ENCODE peak calls at places on chromosomes 11 and 22, in six cellular contexts. S is neural progenitor cell, I is GM23248, H is SK-N-SH, K is HCT116, O is PC-3. P is an unnamed sample.

GRCh38 chr11:1039481-1040427 is 3.2 kb upstream of the MUC6 start:
- DNase-seq in S (no peak), I (no peak), H (no peak), K (no peak), O (peak; percentile 72), P (no peak)

GRCh38 chr11:22539851-22540376 is 85.7 kb downstream of the FANCF start:
- DNase-seq in S (peak; percentile 46), I (peak; percentile 71), H (peak; percentile 33), K (no peak), O (peak; percentile 48), P (peak; percentile 15)

GRCh38 chr11:36187618-36188017 is 101.6 kb downstream of the COMMD9 start:
- DNase-seq in S (no peak), I (no peak), H (no peak), K (no peak), O (no peak), P (no peak)

GRCh38 chr22:44493206-44493605 is 4.8 kb downstream of the RTL6 start:
- DNase-seq in S (no peak), I (no peak), H (no peak), K (no peak), O (no peak), P (no peak)

GRCh38 chr11:115488945-115489344 is 15.3 kb downstream of the CADM1 start:
- DNase-seq in S (no peak), I (no peak), H (no peak), K (no peak), O (no peak), P (no peak)

GRCh38 chr11:2684581-2684980 is 15.2 kb downstream of the KCNQ1OT1 start:
- DNase-seq in S (no peak), I (no peak), H (no peak), K (no peak), O (no peak), P (no peak)

GRCh38 chr11:122202951-122203456 is 87.0 kb upstream of the BLID start:
- DNase-seq in S (peak; percentile 81), I (peak; percentile 90), H (peak; percentile 79), K (peak; percentile 81), O (peak; percentile 95), P (peak; percentile 46)

GRCh38 chr11:46710821-46711269 is 8.2 kb upstream of the F2 start:
- DNase-seq in S (no peak), I (peak; percentile 98), H (no peak), K (no peak), O (peak; percentile 43), P (no peak)

GRCh38 chr11:72951193-72951592 is 137.0 kb downstream of the ATG16L2 start:
- DNase-seq in S (no peak), I (peak; percentile 28), H (peak; percentile 65), K (no peak), O (peak; percentile 14), P (no peak)

GRCh38 chr11:119403021-119403420 is 20.0 kb downstream of the THY1 start:
- DNase-seq in S (no peak), I (peak; percentile 62), H (no peak), K (no peak), O (no peak), P (no peak)

GRCh38 chr22:48679656-48680555 is 1147.8 kb downstream of the BRD1 start:
- DNase-seq in S (no peak), I (no peak), H (no peak), K (no peak), O (no peak), P (no peak)

GRCh38 chr11:7892751-7893356 is 38.2 kb downstream of the OR10A6 start:
- DNase-seq in S (peak; percentile 60), I (peak; percentile 79), H (peak; percentile 56), K (peak; percentile 22), O (peak; percentile 81), P (peak; percentile 63)

GRCh38 chr11:58927393-58928081 is 11.8 kb upstream of the GLYATL1 start:
- DNase-seq in S (peak; percentile 97), I (peak; percentile 19), H (peak; percentile 65), K (no peak), O (peak; percentile 26), P (no peak)

GRCh38 chr11:43853766-43854165 is 26.9 kb upstream of the ALKBH3 start:
- DNase-seq in S (no peak), I (peak; percentile 31), H (no peak), K (no peak), O (no peak), P (no peak)

GRCh38 chr11:129855086-129855485 is 39.4 kb downstream of the TMEM45B start:
- DNase-seq in S (no peak), I (no peak), H (no peak), K (no peak), O (peak; percentile 84), P (no peak)

GRCh38 chr22:33896801-33897620 is 23.3 kb downstream of the LARGE1 start:
- DNase-seq in S (no peak), I (peak; percentile 64), H (peak; percentile 32), K (no peak), O (no peak), P (no peak)

GRCh38 chr11:102220728-102221467 is 96.4 kb upstream of the BIRC3 start:
- DNase-seq in S (no peak), I (peak; percentile 58), H (no peak), K (no peak), O (peak; percentile 70), P (no peak)

GRCh38 chr11:72781313-72782080 is 12.3 kb downstream of the STARD10 start:
- DNase-seq in S (peak; percentile 70), I (peak; percentile 34), H (peak; percentile 92), K (no peak), O (peak; percentile 28), P (peak; percentile 37)

GRCh38 chr22:44201556-44202129 is 20.9 kb downstream of the PARVG start:
- DNase-seq in S (no peak), I (no peak), H (no peak), K (no peak), O (no peak), P (no peak)

GRCh38 chr11:11782532-11783110 is 59.2 kb upstream of the USP47 start:
- DNase-seq in S (no peak), I (no peak), H (no peak), K (no peak), O (no peak), P (no peak)

GRCh38 chr11:60336767-60337391 is 9.8 kb downstream of the MS4A6E start:
- DNase-seq in S (no peak), I (no peak), H (no peak), K (no peak), O (no peak), P (no peak)

DNA sequence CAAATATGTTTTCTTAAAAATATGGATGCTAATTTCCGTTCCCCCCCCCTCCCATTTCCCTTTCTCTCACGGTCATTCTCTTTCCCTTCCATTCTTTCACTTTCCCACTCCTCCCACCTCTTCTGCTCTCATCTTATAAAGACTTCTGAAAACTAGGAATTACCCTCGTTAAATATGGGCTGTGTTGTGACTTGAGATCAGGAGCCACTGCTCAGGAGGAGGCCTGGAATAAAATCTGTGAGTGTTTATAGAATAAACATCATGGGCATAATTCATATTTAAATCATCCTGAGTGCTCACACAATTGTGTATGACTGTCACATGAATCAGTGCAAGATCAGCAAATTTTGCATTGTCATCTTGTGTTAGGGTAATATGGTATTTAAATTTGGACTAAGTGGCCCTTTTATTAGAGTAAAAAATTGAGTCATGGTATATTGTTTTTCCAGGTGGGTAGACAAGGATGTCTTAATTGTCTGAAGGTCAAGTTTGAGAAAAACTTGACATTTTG is 208.0 kb downstream of the DDX10 start:
- DNase-seq in S (no peak), I (peak; percentile 43), H (no peak), K (no peak), O (peak; percentile 77), P (no peak)
- TF ChIP-seq EZH2phosphoT487 in S (no peak), I (no peak), H (no peak), K (no peak), O (no peak), P (no peak)

DNA sequence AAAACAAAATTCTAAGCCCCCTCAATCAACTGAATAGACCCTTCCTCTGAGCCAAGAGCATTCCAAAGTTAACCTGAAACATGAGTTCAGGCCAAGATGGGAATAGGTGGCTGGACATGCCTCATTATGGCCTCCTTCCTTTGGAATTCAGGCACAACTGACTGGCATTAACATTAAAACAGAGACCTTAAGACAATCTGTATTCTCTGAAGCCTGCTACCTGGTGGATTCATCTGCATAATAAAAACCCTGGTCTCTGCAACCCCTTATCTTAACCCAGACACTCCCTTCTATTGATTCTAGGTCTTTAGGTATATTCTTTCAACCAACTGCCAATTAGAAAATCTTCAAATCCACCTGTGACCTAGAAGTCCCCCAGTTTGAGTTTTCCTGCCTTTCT is 66.3 kb downstream of the JRKL start:
- DNase-seq in S (no peak), I (no peak), H (no peak), K (no peak), O (no peak), P (no peak)
- H3K4me2 ChIP-seq in S (no peak overlapping the region), I (no peak overlapping the region), H (no peak overlapping the region), K (no peak overlapping the region), O (no peak overlapping the region), P (no peak overlapping the region)

DNA sequence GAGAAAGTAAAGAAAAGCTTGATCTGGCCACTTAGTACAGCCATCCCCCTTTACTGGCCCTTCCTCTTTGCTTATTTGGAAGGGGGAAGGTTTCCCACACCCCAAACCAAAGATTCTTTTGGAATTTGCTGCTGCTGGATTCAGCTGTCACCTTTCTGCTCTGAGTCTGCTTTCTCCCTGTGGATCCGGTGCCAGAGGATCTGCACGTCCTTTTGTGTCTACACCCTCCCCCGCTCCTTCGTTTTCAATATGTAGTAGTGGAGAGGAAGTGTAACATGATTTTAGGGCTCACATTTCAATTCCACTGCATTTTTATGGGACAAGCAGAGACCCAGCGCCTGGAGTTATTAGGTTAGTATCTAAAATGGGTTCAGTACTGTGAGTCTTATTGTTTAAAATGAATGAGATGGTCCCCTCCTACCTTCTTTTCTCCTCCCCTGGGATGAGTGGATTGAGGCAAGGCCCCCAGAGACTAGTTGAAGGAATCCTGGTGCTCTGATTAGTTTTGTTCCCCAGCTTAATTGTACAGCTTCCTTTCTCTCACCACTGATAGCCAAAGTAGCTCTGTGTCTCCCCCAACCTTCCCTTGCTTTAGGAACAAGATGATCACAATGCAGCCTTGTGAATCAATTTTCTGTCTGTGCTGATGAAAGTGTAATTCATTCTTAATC is 30.5 kb upstream of the CABP7 start:
- DNase-seq in S (peak; percentile 42), I (no peak), H (no peak), K (no peak), O (no peak), P (no peak)
- H3K9ac ChIP-seq in S (no peak overlapping the region), I (no peak overlapping the region), H (no peak overlapping the region), K (no peak overlapping the region), O (no peak overlapping the region), P (no peak overlapping the region)

GRCh38 chr11:65883058-65883761 is 3.6 kb downstream of the CTSW start:
- DNase-seq in S (no peak), I (no peak), H (no peak), K (no peak), O (no peak), P (no peak)

GRCh38 chr11:65882191-65883057 is 2.8 kb downstream of the CTSW start:
- DNase-seq in S (no peak), I (no peak), H (no peak), K (no peak), O (no peak), P (no peak)

GRCh38 chr11:65880844-65881421 is 1.3 kb downstream of the CTSW start:
- DNase-seq in S (no peak), I (no peak), H (no peak), K (no peak), O (no peak), P (no peak)

GRCh38 chr11:65883786-65884715 is 4.2 kb downstream of the FIBP start:
- DNase-seq in S (no peak), I (no peak), H (no peak), K (no peak), O (no peak), P (no peak)

DNA sequence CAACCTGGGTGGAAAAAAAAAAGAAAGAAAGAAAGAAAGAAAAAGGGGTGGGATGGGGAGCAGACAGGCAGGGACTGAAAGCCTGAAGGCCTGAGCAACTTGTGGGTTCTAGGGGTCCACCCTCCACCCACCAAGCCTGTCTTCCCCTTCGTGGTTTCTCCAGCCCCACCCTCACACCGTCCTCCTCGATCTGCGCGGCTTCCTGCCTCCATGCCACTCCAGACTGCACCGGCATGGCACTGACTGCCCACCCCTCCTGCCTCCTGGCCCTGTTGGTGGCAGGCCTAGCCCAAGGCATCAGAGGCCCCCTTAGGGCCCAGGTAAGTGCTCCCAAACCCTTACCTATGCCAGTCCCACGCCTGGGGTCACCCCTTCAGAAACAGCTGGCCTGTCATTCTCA is at the start of gene CTSW:
- DNase-seq in S (no peak), I (no peak), H (no peak), K (no peak), O (no peak), P (no peak)
- TF ChIP-seq EZH2phosphoT487 in S (no peak), I (no peak), H (no peak), K (no peak), O (no peak), P (no peak)